ENCODE peak calls at places on chromosome 12, in four cellular contexts. V is transverse colon, E is neural crest cell, U is upper lobe of left lung. M is an unnamed sample.

GRCh38 chr12:67535176-67535575 is 113.4 kb upstream of the DYRK2 start:
- DNase-seq in E (no peak), V (no peak), U (no peak), M (no peak)

GRCh38 chr12:113127791-113128199 is 7.8 kb downstream of the RASAL1 start:
- DNase-seq in V (no peak), U (no peak), E (no peak), M (no peak)

GRCh38 chr12:120170631-120171030 is 23.9 kb downstream of the GCN1 start:
- DNase-seq in V (no peak), E (no peak), U (no peak), M (no peak)

GRCh38 chr12:508795-509194 is 49.1 kb downstream of the B4GALNT3 start:
- DNase-seq in E (no peak), V (peak), U (peak), M (no peak)

GRCh38 chr12:83224012-83224411 is 537.3 kb downstream of the TMTC2 start:
- DNase-seq in E (no peak), V (no peak), U (no peak), M (no peak)

GRCh38 chr12:24996102-24996797 is 47.3 kb upstream of the BCAT1 start:
- DNase-seq in U (no peak), V (no peak), E (no peak), M (no peak)

GRCh38 chr12:23722655-23723054 is 226.8 kb downstream of the SOX5 start:
- DNase-seq in U (no peak), V (no peak), E (no peak), M (no peak)

GRCh38 chr12:50221228-50222008 is 54.2 kb upstream of the CERS5 start:
- DNase-seq in U (no peak), V (no peak), E (peak), M (no peak)

GRCh38 chr12:25162866-25163265 is 32.1 kb downstream of the DNAI7 start:
- DNase-seq in V (no peak), E (no peak), U (no peak), M (no peak)

GRCh38 chr12:89345830-89346740 is 6.2 kb downstream of the DUSP6 start:
- DNase-seq in U (peak), E (peak), V (peak), M (no peak)

GRCh38 chr12:130826151-130826801 is 12.8 kb downstream of the STX2 start:
- DNase-seq in U (peak), E (peak), V (peak), M (peak)

GRCh38 chr12:124365726-124366430 is 71.0 kb downstream of the RFLNA start:
- DNase-seq in V (no peak), U (no peak), E (no peak), M (no peak)

GRCh38 chr12:41683513-41683912 is 461.2 kb downstream of the GXYLT1 start:
- DNase-seq in V (no peak), E (no peak), U (no peak), M (no peak)

GRCh38 chr12:24088751-24089150 is 139.3 kb upstream of the SOX5 start:
- DNase-seq in E (no peak), U (no peak), V (no peak), M (no peak)

GRCh38 chr12:131911851-131912525 is 17.1 kb upstream of the PUS1 start:
- DNase-seq in V (no peak), E (no peak), U (no peak), M (no peak)

GRCh38 chr12:62472472-62472871 is 5.8 kb downstream of the MON2 start:
- DNase-seq in V (no peak), E (no peak), U (no peak), M (no peak)

GRCh38 chr12:9669534-9669933 is at the start of gene CLEC2D:
- DNase-seq in E (no peak), U (no peak), V (no peak), M (no peak)

GRCh38 chr12:57552692-57553321 is 3.0 kb downstream of the KIF5A start:
- DNase-seq in U (no peak), E (no peak), V (no peak), M (no peak)

GRCh38 chr12:6212086-6212485 is 11.9 kb downstream of the CD9 start:
- DNase-seq in V (no peak), E (no peak), U (no peak), M (no peak)

GRCh38 chr12:26113194-26113654 is 11.6 kb downstream of the BHLHE41 start:
- DNase-seq in E (no peak), U (no peak), V (no peak), M (no peak)

GRCh38 chr12:71551529-71551928 is 111.9 kb downstream of the LGR5 start:
- DNase-seq in V (no peak), U (no peak), E (no peak), M (no peak)

GRCh38 chr12:34403706-34404376 is 381.5 kb downstream of the ALG10 start:
- DNase-seq in E (no peak), V (peak), U (peak), M (peak)

GRCh38 chr12:47818007-47818376 is 1.7 kb downstream of the HDAC7 start:
- DNase-seq in E (no peak), V (no peak), U (no peak), M (no peak)

GRCh38 chr12:112285600-112286401 is 96.4 kb downstream of the HECTD4 start:
- DNase-seq in U (no peak), V (no peak), E (no peak), M (no peak)

GRCh38 chr12:14111230-14111865 is 129.9 kb upstream of the GRIN2B start:
- DNase-seq in U (no peak), V (no peak), E (no peak), M (no peak)

GRCh38 chr12:65858831-65859230 is 34.5 kb downstream of the HMGA2 start:
- DNase-seq in U (no peak), E (no peak), V (no peak), M (no peak)

GRCh38 chr12:56257491-56258067 is 605 bp downstream of the ANKRD52 start:
- DNase-seq in V (no peak), U (peak), E (peak), M (peak)
- TF ChIP-seq CTCF in V (no peak), U (no peak), E (no peak), M (no peak)

GRCh38 chr12:107560194-107560905 is 125.2 kb upstream of the PWP1 start:
- DNase-seq in U (no peak), V (no peak), E (no peak), M (no peak)
- TF ChIP-seq CTCF in U (no peak), V (no peak), E (peak), M (no peak)

DNA sequence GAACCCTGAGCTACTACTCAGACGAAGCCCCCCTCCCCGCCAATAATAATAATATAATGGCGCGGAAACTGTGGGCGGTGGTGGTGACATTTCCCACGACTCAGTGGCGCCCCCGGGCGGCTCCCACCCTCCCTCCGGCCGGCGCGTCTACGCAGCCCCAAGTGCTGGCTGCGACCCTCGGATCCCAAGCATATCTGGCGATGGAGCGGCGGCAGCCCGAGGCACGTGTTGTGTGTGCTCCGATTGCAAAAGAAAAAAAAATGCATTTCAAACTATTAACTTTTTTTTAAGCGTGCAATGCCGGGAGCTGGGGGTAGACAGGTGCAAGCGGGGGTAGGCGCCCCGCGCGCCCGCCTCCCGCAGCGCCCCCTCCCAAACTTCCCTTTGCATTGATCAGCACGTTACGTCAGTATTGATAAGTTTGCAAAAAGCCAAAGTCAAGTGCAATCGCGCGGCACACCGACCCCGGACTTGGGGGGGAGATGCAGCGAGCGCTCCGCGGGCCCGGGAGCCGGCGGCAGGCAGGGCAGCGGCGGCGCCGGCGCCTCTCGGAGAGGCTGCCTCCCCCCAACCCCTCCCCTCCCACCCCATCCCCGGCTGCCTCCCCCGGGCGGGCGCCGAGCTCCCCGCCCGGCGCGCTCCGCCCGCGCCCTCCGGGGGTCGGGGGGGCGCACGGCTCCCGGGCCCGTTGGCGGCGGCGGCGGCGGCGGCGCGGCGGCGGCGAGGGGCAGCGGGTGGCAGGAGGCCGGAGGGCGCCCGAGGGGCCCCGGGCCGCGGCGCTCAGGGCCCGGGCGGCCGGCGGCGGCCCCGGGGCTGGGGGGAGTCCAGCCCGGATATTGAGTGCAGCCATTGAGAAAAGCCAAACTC is 113.1 kb upstream of the MYL2 start:
- DNase-seq in U (no peak), E (peak), V (no peak), M (peak)
- TF ChIP-seq CTCF in U (no peak), E (peak), V (no peak), M (peak)

GRCh38 chr12:2890001-2890387 is 697 bp upstream of the TULP3 start:
- DNase-seq in U (no peak), V (no peak), E (no peak), M (no peak)

GRCh38 chr12:2893007-2893406 is 2.3 kb downstream of the TULP3 start:
- DNase-seq in E (no peak), V (no peak), U (no peak), M (no peak)

GRCh38 chr12:2892246-2892645 is 1.6 kb downstream of the TULP3 start:
- DNase-seq in U (no peak), V (no peak), E (no peak), M (no peak)

GRCh38 chr12:2890388-2891239 is at the start of gene TULP3:
- DNase-seq in E (peak), V (peak), U (peak), M (peak)

GRCh38 chr12:2891240-2892053 is 756 bp downstream of the TULP3 start:
- DNase-seq in U (peak), E (peak), V (peak), M (peak)
- TF ChIP-seq CTCF in U (no peak), E (no peak), V (no peak), M (no peak)